ENCODE peak calls at places on chromosomes 7 and 10, in four cellular contexts. H, T, E and P are unnamed samples.

GRCh38 chr10:128077155-128077875 is 48.9 kb downstream of the MKI67 start:
- DNase-seq in H (no peak), T (no peak), E (no peak), P (no peak)

GRCh38 chr10:108523016-108523415 is 1358.5 kb upstream of the SORCS1 start:
- DNase-seq in H (no peak), E (no peak), T (no peak), P (no peak)

GRCh38 chr7:92634924-92635519 is 44.8 kb upstream of the FAM133B start:
- DNase-seq in H (peak), T (no peak), E (no peak), P (no peak)

GRCh38 chr7:505171-505570 is 14.5 kb downstream of the PDGFA start:
- DNase-seq in H (no peak), E (peak), T (no peak), P (no peak)

GRCh38 chr10:62095341-62096071 is 173.1 kb downstream of the RTKN2 start:
- DNase-seq in E (no peak), H (peak), T (no peak), P (peak)

GRCh38 chr10:118754132-118754555 is 626 bp downstream of the CACUL1 start:
- DNase-seq in T (peak), E (peak), H (peak), P (no peak)

GRCh38 chr10:124522903-124523260 is 61.3 kb downstream of the LHPP start:
- DNase-seq in T (no peak), E (peak), H (no peak), P (peak)

GRCh38 chr7:36037121-36037662 is 115.9 kb upstream of the EEPD1 start:
- DNase-seq in E (peak), T (peak), H (peak), P (peak)

GRCh38 chr10:97230146-97230545 is 44.4 kb upstream of the SLIT1 start:
- DNase-seq in E (no peak), H (peak), T (no peak), P (no peak)

GRCh38 chr7:41809081-41809480 is 106.2 kb upstream of the INHBA start:
- DNase-seq in E (no peak), H (no peak), T (no peak), P (no peak)

GRCh38 chr10:86693721-86694369 is 25.5 kb downstream of the LDB3 start:
- DNase-seq in T (peak), H (peak), E (peak), P (no peak)
- TF ChIP-seq CTCF in T (peak), H (peak), E (peak), P (peak)

GRCh38 chr7:108114117-108114841 is 15.9 kb downstream of the LAMB4 start:
- DNase-seq in T (no peak), H (no peak), E (no peak), P (no peak)
- TF ChIP-seq CTCF in T (peak), H (peak), E (peak), P (peak)

DNA sequence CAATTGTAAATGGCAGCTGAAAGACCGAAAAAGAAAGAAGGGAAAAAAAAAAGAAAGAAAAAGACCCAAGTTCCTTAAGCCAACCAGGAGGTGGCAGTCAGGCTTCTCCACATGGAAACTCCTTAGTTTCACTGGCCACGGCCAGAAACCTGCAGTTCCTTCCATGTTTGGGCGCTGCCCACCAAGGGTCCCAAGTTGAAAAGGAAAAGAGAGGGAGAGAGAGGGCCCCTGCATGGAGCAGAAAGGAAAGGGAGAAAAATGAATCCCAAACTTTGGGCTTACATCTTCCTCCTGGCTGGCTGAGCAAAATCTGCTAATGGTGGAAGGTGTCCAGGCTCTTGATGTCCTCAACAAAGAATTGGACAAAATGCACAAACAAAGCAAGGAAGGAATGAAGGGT is 31.8 kb upstream of the ABCA13 start:
- DNase-seq in T (no peak), E (peak), H (peak), P (no peak)
- TF ChIP-seq CTCF in T (peak), E (peak), H (peak), P (peak)

DNA sequence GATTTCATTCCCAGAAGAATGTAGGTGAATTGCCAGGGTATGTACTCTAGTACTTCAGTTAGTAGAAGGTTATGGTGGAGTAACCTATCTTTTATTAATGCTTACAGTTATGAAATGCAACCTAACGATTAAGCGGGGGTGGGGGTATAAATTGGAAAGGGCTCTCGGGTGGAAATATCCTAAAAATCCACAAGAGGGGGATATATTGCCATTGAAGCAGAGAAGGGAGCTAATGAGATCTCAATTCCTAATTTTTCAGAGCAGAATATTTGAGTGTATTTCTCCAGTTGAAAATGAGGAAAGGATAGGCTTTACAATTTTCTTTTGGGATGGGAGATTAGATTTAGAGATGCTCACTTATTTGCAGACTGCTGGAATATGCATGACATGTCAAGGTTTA is 90.8 kb downstream of the DNAJB9 start:
- DNase-seq in T (no peak), E (no peak), H (peak), P (no peak)
- TF ChIP-seq CTCF in T (peak), E (no peak), H (peak), P (peak)

GRCh38 chr10:132407846-132408278 is 10.9 kb downstream of the PWWP2B start:
- DNase-seq in T (no peak), H (no peak), E (peak), P (peak)
- TF ChIP-seq CTCF in T (no peak), H (no peak), E (peak), P (no peak)